ENCODE peak calls at places on chromosomes 5 and 9, in seven cellular contexts. R is fibroblast of pulmonary artery, K is bronchial epithelial cell, N is fibroblast of the aortic adventitia, D is Karpas-422, L is neuronal stem cell, H is tibial nerve. O is an unnamed sample.

GRCh38 chr9:14302405-14302804 is 11.5 kb downstream of the NFIB start:
- DNase-seq in H (no peak), L (no peak), N (peak; percentile 53), D (no peak), R (no peak), K (no peak), O (peak; percentile 31)

GRCh38 chr5:3364941-3365340 is 230.7 kb upstream of the IRX1 start:
- DNase-seq in R (no peak), D (no peak), N (no peak), K (no peak), H (no peak), L (no peak), O (no peak)

GRCh38 chr5:153783278-153783677 is 255.4 kb downstream of the FAM114A2 start:
- DNase-seq in K (no peak), N (no peak), R (no peak), L (peak; percentile 9), D (no peak), H (no peak), O (no peak)

GRCh38 chr9:136426787-136427186 is 12.9 kb downstream of the INPP5E start:
- DNase-seq in K (no peak), N (no peak), L (no peak), H (no peak), D (no peak), R (no peak), O (no peak)

GRCh38 chr5:123916331-123917121 is 404.5 kb downstream of the CSNK1G3 start:
- DNase-seq in L (no peak), N (peak; percentile 30), K (peak; percentile 70), H (no peak), R (peak; percentile 24), D (no peak), O (no peak)

GRCh38 chr5:54651482-54652076 is 134.0 kb downstream of the SNX18 start:
- DNase-seq in L (no peak), R (peak; percentile 81), D (no peak), H (peak; percentile 64), N (peak; percentile 82), K (peak; percentile 84), O (peak; percentile 83)

GRCh38 chr5:1763548-1763911 is 36.1 kb downstream of the MRPL36 start:
- DNase-seq in L (peak; percentile 18), R (peak; percentile 83), D (peak; percentile 65), N (peak; percentile 78), K (peak; percentile 21), H (peak; percentile 11), O (peak; percentile 70)

GRCh38 chr5:102749416-102750021 is 5.6 kb upstream of the PAM start:
- DNase-seq in D (no peak), H (no peak), N (no peak), R (no peak), K (no peak), L (no peak), O (no peak)

GRCh38 chr5:108061941-108062340 is 320.0 kb downstream of the FBXL17 start:
- DNase-seq in D (no peak), H (no peak), R (peak; percentile 9), K (no peak), N (peak; percentile 2), L (no peak), O (no peak)

GRCh38 chr9:33893861-33894260 is 76.9 kb downstream of the UBE2R2 start:
- DNase-seq in D (no peak), N (no peak), L (no peak), H (no peak), R (no peak), K (no peak), O (no peak)

GRCh38 chr5:58912102-58912501 is 329.2 kb downstream of the RAB3C start:
- DNase-seq in D (no peak), K (no peak), L (no peak), H (no peak), N (no peak), R (no peak), O (no peak)

GRCh38 chr5:42887094-42887493 is 75.4 kb upstream of the SELENOP start:
- DNase-seq in H (no peak), N (no peak), R (no peak), D (no peak), L (no peak), K (peak; percentile 43), O (no peak)

GRCh38 chr5:156201793-156202388 is 125.1 kb upstream of the SGCD start:
- DNase-seq in H (no peak), N (no peak), D (no peak), L (no peak), R (peak; percentile 14), K (peak; percentile 5), O (peak; percentile 19)

GRCh38 chr5:173670791-173671120 is 54.3 kb upstream of the BOD1 start:
- DNase-seq in K (no peak), N (peak; percentile 27), R (peak; percentile 17), D (no peak), H (no peak), L (no peak), O (peak; percentile 65)

GRCh38 chr9:137639303-137640051 is 20.7 kb downstream of the EHMT1 start:
- DNase-seq in N (peak; percentile 35), D (no peak), L (no peak), R (no peak), K (no peak), H (no peak), O (no peak)

GRCh38 chr9:121026260-121026691 is 23.8 kb downstream of the C5 start:
- DNase-seq in N (no peak), K (peak; percentile 32), H (no peak), L (no peak), R (peak; percentile 41), D (no peak), O (no peak)

GRCh38 chr5:83099445-83099844 is 22.1 kb downstream of the XRCC4 start:
- DNase-seq in K (no peak), L (peak; percentile 31), D (no peak), H (no peak), N (no peak), R (no peak), O (no peak)

GRCh38 chr5:173472164-173472563 is 143.9 kb upstream of the STC2 start:
- DNase-seq in H (peak; percentile 70), N (peak; percentile 99), L (no peak), R (peak; percentile 98), K (peak; percentile 80), D (no peak), O (peak; percentile 80)

GRCh38 chr5:171295299-171295698 is 13.7 kb upstream of the TLX3 start:
- DNase-seq in D (no peak), K (no peak), L (no peak), R (no peak), H (no peak), N (no peak), O (no peak)

GRCh38 chr5:141319699-141320098 is 885 bp downstream of the TAF7 start:
- DNase-seq in H (no peak), N (no peak), L (no peak), R (no peak), D (no peak), K (no peak), O (no peak)

GRCh38 chr5:127887282-127887681 is 184.1 kb downstream of the CCDC192 start:
- DNase-seq in D (no peak), R (peak; percentile 76), L (no peak), H (no peak), K (peak; percentile 61), N (peak; percentile 56), O (no peak)

GRCh38 chr5:36744678-36745659 is 131.6 kb upstream of the NIPBL start:
- DNase-seq in L (peak; percentile 70), K (peak; percentile 84), D (no peak), H (peak; percentile 15), N (peak; percentile 60), R (peak; percentile 74), O (peak; percentile 82)
- H3K4me3 ChIP-seq in L (peak overlapping the region; percentile 46), K (peak overlapping the region; percentile 53), D (peak overlapping the region; percentile 23), H (peak overlapping the region; percentile 62), N (peak overlapping the region; percentile 72), R (peak overlapping the region; percentile 62), O (peak overlapping the region; percentile 55)

GRCh38 chr9:127398715-127399400 is 1.9 kb downstream of the SLC2A8 start:
- DNase-seq in K (no peak), H (no peak), N (no peak), R (no peak), D (no peak), L (no peak), O (no peak)
- H3K4me3 ChIP-seq in K (no peak overlapping the region), H (no peak overlapping the region), N (no peak overlapping the region), R (no peak overlapping the region), D (peak overlapping the region; percentile 84), L (peak overlapping the region; percentile 80), O (no peak overlapping the region)

GRCh38 chr5:27474395-27474794 is 436.0 kb upstream of the CDH9 start:
- DNase-seq in K (peak; percentile 5), H (no peak), N (no peak), R (no peak), L (no peak), D (no peak), O (no peak)

GRCh38 chr5:27474054-27474323 is 435.6 kb upstream of the CDH9 start:
- DNase-seq in H (no peak), N (peak; percentile 8), D (no peak), K (no peak), R (no peak), L (no peak), O (no peak)

GRCh38 chr5:27472875-27473274 is 434.5 kb upstream of the CDH9 start:
- DNase-seq in K (no peak), N (no peak), R (no peak), H (no peak), L (no peak), D (no peak), O (no peak)

GRCh38 chr5:27473300-27474053 is 435.1 kb upstream of the CDH9 start:
- DNase-seq in H (no peak), N (no peak), L (peak; percentile 18), R (no peak), D (no peak), K (no peak), O (no peak)

DNA sequence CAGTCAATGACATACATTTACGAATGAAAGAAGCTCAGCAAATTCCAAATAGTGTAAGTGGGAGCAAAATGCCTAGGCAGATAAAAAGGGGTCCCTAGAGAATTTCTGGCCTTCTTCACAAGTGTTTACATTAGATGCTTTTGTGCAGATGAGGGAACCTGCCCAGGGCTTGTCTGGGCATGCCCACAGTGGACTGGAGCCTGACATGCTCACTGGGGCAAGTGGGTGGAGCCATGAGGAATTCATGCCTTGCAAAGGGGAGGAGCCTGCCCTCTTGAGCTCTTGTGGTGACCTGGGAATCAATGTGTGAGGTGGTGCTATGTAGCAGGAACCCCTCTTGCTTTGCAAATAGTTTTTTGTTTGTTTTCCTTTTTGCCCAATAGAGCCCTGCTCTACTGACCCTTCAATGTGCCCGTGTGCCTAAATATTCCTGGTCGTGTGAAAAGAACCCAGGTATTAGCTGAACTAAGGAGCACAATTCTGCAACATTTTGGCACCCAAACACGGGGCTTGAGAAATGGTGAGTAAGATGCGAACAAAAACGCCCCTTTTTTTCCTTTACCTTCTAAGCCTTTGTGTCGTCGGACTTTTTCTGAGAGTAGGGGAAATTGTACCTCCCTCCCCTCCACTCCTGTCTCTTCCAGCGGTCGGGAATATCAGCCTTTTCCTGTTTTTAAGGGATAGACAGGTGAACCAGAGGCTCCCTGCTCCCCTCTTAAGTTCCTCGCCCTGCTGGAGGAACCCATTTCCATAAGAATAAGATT is 433.8 kb upstream of the CDH9 start:
- DNase-seq in R (peak; percentile 11), D (peak; percentile 53), N (peak; percentile 40), L (peak; percentile 56), H (no peak), K (peak; percentile 12), O (no peak)
- H3K4me3 ChIP-seq in R (no peak overlapping the region), D (peak overlapping the region; percentile 4), N (peak overlapping the region; percentile 6), L (peak overlapping the region; percentile 33), H (no peak overlapping the region), K (no peak overlapping the region), O (no peak overlapping the region)

DNA sequence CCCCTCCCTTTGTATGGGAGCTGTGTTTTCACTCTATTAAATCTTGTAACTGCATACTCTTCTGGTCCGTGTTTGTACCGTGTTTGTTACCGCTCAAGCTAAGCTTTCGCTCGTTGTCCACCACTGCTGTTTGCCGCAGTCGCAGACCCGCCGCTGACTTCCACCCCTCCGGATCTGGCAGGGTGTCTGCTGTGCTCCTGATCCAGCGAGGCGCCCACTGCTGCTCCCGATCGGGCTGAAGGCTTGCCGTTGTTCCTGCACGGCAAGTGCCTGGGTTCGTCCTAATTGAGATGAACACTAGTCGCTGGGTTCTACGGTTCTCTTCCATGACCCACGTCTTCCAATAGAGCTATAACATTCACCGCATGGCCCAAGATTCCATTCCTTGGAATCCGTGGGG is 6.6 kb upstream of the GNE start:
- DNase-seq in K (no peak), D (no peak), N (no peak), R (no peak), L (no peak), H (no peak), O (no peak)
- H3K4me3 ChIP-seq in K (no peak overlapping the region), D (no peak overlapping the region), N (no peak overlapping the region), R (no peak overlapping the region), L (no peak overlapping the region), H (no peak overlapping the region), O (no peak overlapping the region)